ENCODE peak calls at places on chromosome 5, in four cellular contexts. D, Z, T and B are unnamed samples.

GRCh38 chr5:14806452-14806851 is 65.1 kb downstream of the ANKH start:
- DNase-seq in Z (peak), D (no peak), T (no peak), B (no peak)

GRCh38 chr5:76838481-76839261 is 11.1 kb upstream of the S100Z start:
- DNase-seq in D (no peak), Z (peak), T (no peak), B (no peak)

GRCh38 chr5:16934669-16935068 is 1.4 kb downstream of the MYO10 start:
- DNase-seq in D (no peak), Z (peak), T (no peak), B (no peak)

GRCh38 chr5:64678400-64678799 is 11.9 kb upstream of the SHISAL2B start:
- DNase-seq in D (no peak), Z (no peak), T (no peak), B (no peak)

GRCh38 chr5:80069251-80069650 is 34.1 kb downstream of the THBS4 start:
- DNase-seq in D (no peak), T (no peak), Z (no peak), B (no peak)

GRCh38 chr5:76196886-76197489 is 113.8 kb downstream of the SV2C start:
- DNase-seq in D (no peak), T (no peak), Z (no peak), B (no peak)

GRCh38 chr5:151199581-151200185 is 24.2 kb downstream of the CCDC69 start:
- DNase-seq in T (no peak), D (no peak), Z (no peak), B (no peak)

GRCh38 chr5:43315262-43315661 is 2.0 kb upstream of the HMGCS1 start:
- DNase-seq in T (no peak), D (peak), Z (peak), B (no peak)